ENCODE peak calls at places on chromosomes 3 and 15, in ten cellular contexts. M, R, J, S, L, A, Y, O, Q and P are unnamed samples.

GRCh38 chr3:160006282-160007163 is 17.9 kb downstream of the IL12A start:
- DNase-seq in R (peak; percentile 32), S (peak; percentile 83), J (no peak), O (peak; percentile 33), A (peak; percentile 41), Y (peak; percentile 84), L (no peak), Q (peak; percentile 89), M (peak; percentile 47), P (peak; percentile 84)

GRCh38 chr15:29656636-29657475 is 165.4 kb downstream of the TJP1 start:
- DNase-seq in J (no peak), L (no peak), O (no peak), Q (no peak), A (no peak), M (no peak), Y (peak; percentile 79), R (peak; percentile 75), S (peak; percentile 46), P (no peak)

GRCh38 chr3:67048716-67049076 is 50.6 kb downstream of the KBTBD8 start:
- DNase-seq in L (no peak), A (no peak), J (no peak), M (no peak), O (no peak), R (no peak), Q (no peak), S (no peak), Y (no peak), P (no peak)

GRCh38 chr3:3065876-3066275 is 44.3 kb downstream of the IL5RA start:
- DNase-seq in S (no peak), Q (no peak), O (no peak), Y (peak; percentile 54), R (no peak), J (no peak), A (peak; percentile 18), L (no peak), M (no peak), P (no peak)

GRCh38 chr3:128498127-128498626 is 5.2 kb upstream of the GATA2 start:
- DNase-seq in Y (no peak), A (no peak), O (peak; percentile 50), R (no peak), Q (no peak), J (no peak), S (no peak), M (no peak), L (no peak), P (no peak)

GRCh38 chr3:32374788-32375595 is 16.7 kb upstream of the CMTM7 start:
- DNase-seq in A (peak; percentile 84), Q (peak; percentile 77), L (peak; percentile 42), M (peak; percentile 63), J (peak; percentile 4), Y (peak; percentile 77), S (peak; percentile 42), O (peak; percentile 27), R (no peak), P (peak; percentile 87)

GRCh38 chr3:55885721-55886120 is 398.6 kb upstream of the WNT5A start:
- DNase-seq in S (peak; percentile 70), Q (no peak), J (no peak), Y (peak; percentile 39), O (no peak), A (no peak), M (no peak), R (no peak), L (no peak), P (no peak)

GRCh38 chr15:64547275-64547674 is 86.9 kb downstream of the ZNF609 start:
- DNase-seq in Y (no peak), A (no peak), S (no peak), R (no peak), L (no peak), J (no peak), M (no peak), Q (no peak), O (no peak), P (no peak)

GRCh38 chr15:77067691-77068367 is 3.1 kb downstream of the TSPAN3 start:
- DNase-seq in O (no peak), R (no peak), M (no peak), Q (no peak), A (no peak), L (no peak), Y (no peak), J (no peak), S (no peak), P (no peak)